ENCODE peak calls at places on chromosomes 1 and 21, in four cellular contexts. One of them, this sample, is unnamed.

GRCh38 chr1:208791458-208791857 is 547.3 kb upstream of the PLXNA2 start:
- DNase-seq in Peyer's patch: no peak
- DNase-seq in AG10803: peak; percentile 44
- DNase-seq in CD4-positive, CD25-positive, alpha-beta regulatory T cell: no peak
- DNase-seq in this sample: no peak

GRCh38 chr1:210292276-210292851 is 36.3 kb upstream of the HHAT start:
- DNase-seq in Peyer's patch: peak; percentile 73
- DNase-seq in AG10803: peak; percentile 39
- DNase-seq in CD4-positive, CD25-positive, alpha-beta regulatory T cell: no peak
- DNase-seq in this sample: no peak

GRCh38 chr1:230712470-230712942 is 1.4 kb downstream of the AGT start:
- DNase-seq in Peyer's patch: no peak
- DNase-seq in AG10803: no peak
- DNase-seq in CD4-positive, CD25-positive, alpha-beta regulatory T cell: no peak
- DNase-seq in this sample: no peak

GRCh38 chr1:96416111-96416595 is 305.4 kb upstream of the PTBP2 start:
- DNase-seq in Peyer's patch: peak; percentile 50
- DNase-seq in AG10803: peak; percentile 99
- DNase-seq in CD4-positive, CD25-positive, alpha-beta regulatory T cell: no peak
- DNase-seq in this sample: no peak

GRCh38 chr1:205430631-205431305 is 8.9 kb upstream of the LEMD1 start:
- DNase-seq in Peyer's patch: peak; percentile 80
- DNase-seq in AG10803: peak; percentile 15
- DNase-seq in CD4-positive, CD25-positive, alpha-beta regulatory T cell: peak; percentile 54
- DNase-seq in this sample: peak; percentile 46

GRCh38 chr1:109788695-109789521 is 25.2 kb upstream of the EPS8L3 start:
- DNase-seq in Peyer's patch: peak; percentile 45
- DNase-seq in AG10803: no peak
- DNase-seq in CD4-positive, CD25-positive, alpha-beta regulatory T cell: no peak
- DNase-seq in this sample: no peak

GRCh38 chr1:200974711-200975110 is 48.8 kb downstream of the KIF21B start:
- DNase-seq in Peyer's patch: peak; percentile 58
- DNase-seq in AG10803: no peak
- DNase-seq in CD4-positive, CD25-positive, alpha-beta regulatory T cell: no peak
- DNase-seq in this sample: no peak

GRCh38 chr1:67948155-67949075 is 102.0 kb downstream of the DIRAS3 start:
- DNase-seq in Peyer's patch: no peak
- DNase-seq in AG10803: peak; percentile 86
- DNase-seq in CD4-positive, CD25-positive, alpha-beta regulatory T cell: no peak
- DNase-seq in this sample: no peak

GRCh38 chr1:215568287-215568692 is 1.2 kb downstream of the KCTD3 start:
- DNase-seq in Peyer's patch: no peak
- DNase-seq in AG10803: peak; percentile 53
- DNase-seq in CD4-positive, CD25-positive, alpha-beta regulatory T cell: no peak
- DNase-seq in this sample: no peak

GRCh38 chr1:40130892-40131291 is 30.3 kb upstream of the RLF start:
- DNase-seq in Peyer's patch: no peak
- DNase-seq in AG10803: no peak
- DNase-seq in CD4-positive, CD25-positive, alpha-beta regulatory T cell: no peak
- DNase-seq in this sample: no peak

GRCh38 chr1:59977075-59977410 is 50.5 kb upstream of the CYP2J2 start:
- DNase-seq in Peyer's patch: no peak
- DNase-seq in AG10803: no peak
- DNase-seq in CD4-positive, CD25-positive, alpha-beta regulatory T cell: no peak
- DNase-seq in this sample: no peak

GRCh38 chr21:45031231-45032191 is 42.9 kb upstream of the ADARB1 start:
- DNase-seq in Peyer's patch: peak; percentile 42
- DNase-seq in AG10803: no peak
- DNase-seq in CD4-positive, CD25-positive, alpha-beta regulatory T cell: no peak
- DNase-seq in this sample: no peak

GRCh38 chr1:184499626-184500025 is 112.8 kb downstream of the C1orf21 start:
- DNase-seq in Peyer's patch: no peak
- DNase-seq in AG10803: peak; percentile 54
- DNase-seq in CD4-positive, CD25-positive, alpha-beta regulatory T cell: no peak
- DNase-seq in this sample: no peak

GRCh38 chr1:216723274-216723780 is at the start of gene ESRRG:
- DNase-seq in Peyer's patch: no peak
- DNase-seq in AG10803: no peak
- DNase-seq in CD4-positive, CD25-positive, alpha-beta regulatory T cell: no peak
- DNase-seq in this sample: no peak

GRCh38 chr1:216726435-216726834 is 3.2 kb upstream of the ESRRG start:
- DNase-seq in Peyer's patch: no peak
- DNase-seq in AG10803: no peak
- DNase-seq in CD4-positive, CD25-positive, alpha-beta regulatory T cell: no peak
- DNase-seq in this sample: no peak

GRCh38 chr1:216721878-216722277 is 1.4 kb downstream of the ESRRG start:
- DNase-seq in Peyer's patch: no peak
- DNase-seq in AG10803: no peak
- DNase-seq in CD4-positive, CD25-positive, alpha-beta regulatory T cell: no peak
- DNase-seq in this sample: no peak

DNA sequence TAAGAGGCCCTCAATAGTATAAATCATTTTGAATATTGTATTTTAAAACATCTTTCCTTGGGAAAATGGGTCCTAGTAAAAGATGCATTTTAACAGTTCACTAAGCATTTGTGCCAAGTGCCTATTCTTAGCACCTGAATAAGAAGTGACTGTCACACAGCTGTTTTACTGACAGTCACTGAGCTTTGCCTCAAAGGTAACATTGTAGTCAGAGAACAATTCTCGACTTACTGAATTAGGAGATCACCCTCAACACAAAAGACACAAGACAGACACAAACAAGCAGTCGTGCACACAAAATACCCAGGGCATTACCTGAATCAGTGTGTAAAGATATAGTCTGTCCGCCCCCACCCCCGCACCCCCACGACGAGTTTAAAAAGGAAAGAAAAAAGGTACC is 388 bp downstream of the ESRRG start:
- DNase-seq in Peyer's patch: no peak
- DNase-seq in AG10803: no peak
- DNase-seq in CD4-positive, CD25-positive, alpha-beta regulatory T cell: no peak
- DNase-seq in this sample: no peak
- H3K4me3 ChIP-seq in Peyer's patch: peak overlapping the region; percentile 10
- H3K4me3 ChIP-seq in AG10803: no peak overlapping the region
- H3K4me3 ChIP-seq in CD4-positive, CD25-positive, alpha-beta regulatory T cell: no peak overlapping the region
- H3K4me3 ChIP-seq in this sample: no peak overlapping the region

GRCh38 chr1:198258491-198258890 is 101.7 kb downstream of the NEK7 start:
- DNase-seq in Peyer's patch: no peak
- DNase-seq in AG10803: peak; percentile 84
- DNase-seq in CD4-positive, CD25-positive, alpha-beta regulatory T cell: no peak
- DNase-seq in this sample: no peak
- H3K4me3 ChIP-seq in Peyer's patch: no peak overlapping the region
- H3K4me3 ChIP-seq in AG10803: no peak overlapping the region
- H3K4me3 ChIP-seq in CD4-positive, CD25-positive, alpha-beta regulatory T cell: no peak overlapping the region
- H3K4me3 ChIP-seq in this sample: no peak overlapping the region

DNA sequence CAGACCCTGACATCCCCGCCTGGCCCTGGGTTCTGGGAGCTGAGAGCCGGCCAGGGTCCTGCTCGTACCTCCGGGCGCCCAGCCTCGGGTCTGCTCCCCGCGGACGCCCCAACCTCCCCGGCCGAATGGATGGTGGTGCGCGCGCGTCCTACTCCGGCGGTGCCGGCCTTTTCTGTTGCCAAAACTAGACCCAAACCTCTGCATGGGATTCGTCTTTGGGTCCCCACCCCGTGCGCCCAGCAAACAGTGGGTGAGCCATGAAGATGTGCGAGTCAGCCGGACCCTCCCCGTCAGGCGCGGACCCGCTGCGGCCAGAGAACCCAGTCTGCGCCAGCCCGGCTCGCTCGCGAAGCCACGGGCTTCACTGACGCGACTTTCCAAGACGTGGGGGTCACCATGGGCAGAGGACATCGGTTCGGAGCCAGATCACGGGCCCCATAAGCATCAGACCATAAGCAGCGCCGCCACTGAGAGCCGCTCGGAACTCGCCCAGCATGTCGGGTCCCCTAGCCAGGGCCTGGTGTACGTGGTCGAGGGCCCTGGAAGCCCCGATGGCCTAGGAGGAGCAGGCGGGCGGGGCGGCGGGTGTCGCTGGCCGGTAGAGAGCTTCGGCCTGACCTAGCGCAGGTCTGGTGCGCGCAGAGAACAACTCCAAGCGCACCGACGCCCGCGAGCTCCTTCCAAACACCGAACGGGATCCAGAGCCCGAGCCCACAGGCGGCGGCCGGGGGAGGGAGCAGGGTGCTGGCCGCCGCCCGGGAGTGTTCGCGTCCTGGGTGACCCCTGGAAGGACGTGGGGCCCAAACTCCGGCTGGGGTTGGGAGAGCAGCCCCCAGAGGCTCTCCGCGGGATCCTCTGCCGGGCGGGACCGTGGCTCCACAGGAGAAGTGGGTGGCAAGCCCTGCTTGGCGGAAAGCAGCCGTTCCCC is 1.0 kb upstream of the TP73 start:
- DNase-seq in Peyer's patch: no peak
- DNase-seq in AG10803: no peak
- DNase-seq in CD4-positive, CD25-positive, alpha-beta regulatory T cell: peak; percentile 18
- DNase-seq in this sample: no peak
- H3K4me3 ChIP-seq in Peyer's patch: no peak overlapping the region
- H3K4me3 ChIP-seq in AG10803: no peak overlapping the region
- H3K4me3 ChIP-seq in CD4-positive, CD25-positive, alpha-beta regulatory T cell: no peak overlapping the region
- H3K4me3 ChIP-seq in this sample: no peak overlapping the region

DNA sequence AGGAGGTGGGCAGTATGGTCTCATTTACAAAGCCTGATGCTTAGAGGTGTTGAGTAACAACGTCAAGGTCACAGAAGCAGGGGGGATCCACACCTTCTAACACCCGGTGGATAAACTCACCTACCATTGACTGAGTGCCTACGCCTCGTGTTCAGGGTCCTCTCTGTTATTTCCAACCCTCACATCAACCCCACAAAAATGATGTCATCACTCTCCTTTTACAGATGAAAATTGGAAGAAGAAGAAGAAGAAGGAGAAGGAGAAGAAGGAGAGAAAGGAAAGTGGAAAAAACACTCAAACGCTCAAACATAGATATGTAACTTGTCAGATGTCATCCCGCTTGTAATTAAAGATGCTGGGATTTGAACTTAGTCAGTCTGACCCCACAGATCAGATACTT is 653 bp upstream of the KCNN3 start:
- DNase-seq in Peyer's patch: no peak
- DNase-seq in AG10803: no peak
- DNase-seq in CD4-positive, CD25-positive, alpha-beta regulatory T cell: no peak
- DNase-seq in this sample: no peak
- H3K4me3 ChIP-seq in Peyer's patch: no peak overlapping the region
- H3K4me3 ChIP-seq in AG10803: no peak overlapping the region
- H3K4me3 ChIP-seq in CD4-positive, CD25-positive, alpha-beta regulatory T cell: no peak overlapping the region
- H3K4me3 ChIP-seq in this sample: peak overlapping the region; percentile 32

GRCh38 chr1:179017383-179018326 is 8.0 kb upstream of the FAM20B start:
- DNase-seq in Peyer's patch: peak; percentile 71
- DNase-seq in AG10803: peak; percentile 31
- DNase-seq in CD4-positive, CD25-positive, alpha-beta regulatory T cell: no peak
- DNase-seq in this sample: no peak

GRCh38 chr1:179025125-179025974 is at the start of gene FAM20B:
- DNase-seq in Peyer's patch: peak; percentile 97
- DNase-seq in AG10803: peak; percentile 92
- DNase-seq in CD4-positive, CD25-positive, alpha-beta regulatory T cell: peak; percentile 85
- DNase-seq in this sample: peak; percentile 86

GRCh38 chr1:179023946-179024345 is 1.7 kb upstream of the FAM20B start:
- DNase-seq in Peyer's patch: no peak
- DNase-seq in AG10803: no peak
- DNase-seq in CD4-positive, CD25-positive, alpha-beta regulatory T cell: no peak
- DNase-seq in this sample: no peak

GRCh38 chr1:179025975-179026812 is 500 bp downstream of the FAM20B start:
- DNase-seq in Peyer's patch: peak; percentile 91
- DNase-seq in AG10803: peak; percentile 44
- DNase-seq in CD4-positive, CD25-positive, alpha-beta regulatory T cell: peak; percentile 75
- DNase-seq in this sample: peak; percentile 66

GRCh38 chr1:179021873-179022272 is 3.8 kb upstream of the FAM20B start:
- DNase-seq in Peyer's patch: no peak
- DNase-seq in AG10803: peak; percentile 47
- DNase-seq in CD4-positive, CD25-positive, alpha-beta regulatory T cell: no peak
- DNase-seq in this sample: no peak
- H3K4me3 ChIP-seq in Peyer's patch: no peak overlapping the region
- H3K4me3 ChIP-seq in AG10803: peak overlapping the region; percentile 30
- H3K4me3 ChIP-seq in CD4-positive, CD25-positive, alpha-beta regulatory T cell: no peak overlapping the region
- H3K4me3 ChIP-seq in this sample: no peak overlapping the region

DNA sequence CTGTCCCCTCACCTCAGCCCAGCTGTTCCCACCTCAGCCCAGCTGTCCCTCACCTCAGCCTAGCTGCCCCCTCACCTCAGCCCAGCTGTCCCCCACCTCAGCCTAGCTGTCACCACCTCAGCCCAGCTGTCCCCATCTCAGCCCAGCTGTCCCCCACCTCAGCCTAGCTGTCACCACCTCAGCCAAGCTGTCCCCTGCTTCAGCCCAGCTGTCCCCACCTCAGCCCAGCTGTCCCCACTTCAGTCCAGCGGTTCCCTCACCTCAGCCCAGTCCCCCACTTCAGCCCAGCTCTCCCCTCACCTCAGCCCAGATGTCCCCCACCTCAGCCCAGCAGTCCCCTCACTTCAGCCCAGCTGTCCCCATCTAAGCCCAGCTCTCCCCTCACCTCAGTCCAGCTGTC is 88.4 kb upstream of the CSF3R start:
- DNase-seq in Peyer's patch: no peak
- DNase-seq in AG10803: no peak
- DNase-seq in CD4-positive, CD25-positive, alpha-beta regulatory T cell: no peak
- DNase-seq in this sample: no peak
- H3K4me3 ChIP-seq in Peyer's patch: no peak overlapping the region
- H3K4me3 ChIP-seq in AG10803: no peak overlapping the region
- H3K4me3 ChIP-seq in CD4-positive, CD25-positive, alpha-beta regulatory T cell: no peak overlapping the region
- H3K4me3 ChIP-seq in this sample: no peak overlapping the region

GRCh38 chr21:35561076-35561475 is 499.2 kb downstream of the SETD4 start:
- DNase-seq in Peyer's patch: no peak
- DNase-seq in AG10803: no peak
- DNase-seq in CD4-positive, CD25-positive, alpha-beta regulatory T cell: no peak
- DNase-seq in this sample: no peak

GRCh38 chr21:35565204-35565611 is 495.1 kb downstream of the SETD4 start:
- DNase-seq in Peyer's patch: no peak
- DNase-seq in AG10803: peak; percentile 85
- DNase-seq in CD4-positive, CD25-positive, alpha-beta regulatory T cell: no peak
- DNase-seq in this sample: no peak

GRCh38 chr21:35566874-35567273 is 493.5 kb downstream of the SETD4 start:
- DNase-seq in Peyer's patch: no peak
- DNase-seq in AG10803: no peak
- DNase-seq in CD4-positive, CD25-positive, alpha-beta regulatory T cell: no peak
- DNase-seq in this sample: no peak

GRCh38 chr21:35562876-35563275 is 497.4 kb downstream of the SETD4 start:
- DNase-seq in Peyer's patch: no peak
- DNase-seq in AG10803: no peak
- DNase-seq in CD4-positive, CD25-positive, alpha-beta regulatory T cell: no peak
- DNase-seq in this sample: no peak

DNA sequence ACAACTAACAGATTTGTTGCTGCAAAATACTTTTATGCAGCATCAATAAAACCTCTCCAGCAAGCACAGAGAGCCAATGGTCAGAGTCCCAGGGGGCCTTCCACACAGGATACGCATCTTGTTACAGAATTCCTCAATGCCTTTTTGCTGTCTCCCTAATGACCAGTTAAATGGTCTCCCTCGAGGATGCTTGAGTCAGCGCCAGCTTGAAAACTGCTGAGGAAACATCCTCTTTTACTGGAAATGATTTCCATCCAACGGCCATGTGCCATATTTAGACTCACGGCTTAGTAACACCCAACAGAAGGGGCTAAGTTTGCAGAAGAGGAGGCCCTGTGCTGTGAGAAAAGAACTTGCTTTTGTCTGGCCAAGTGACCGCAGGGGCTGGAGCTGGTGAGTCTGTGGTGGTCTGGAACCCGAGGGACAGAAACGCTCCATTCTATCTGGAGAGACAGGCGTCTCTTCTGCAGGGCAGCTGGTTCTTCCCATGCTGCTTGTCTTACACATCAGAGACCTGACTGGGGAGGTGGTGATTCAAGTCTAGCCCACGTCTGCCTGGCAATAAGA is 496.4 kb downstream of the SETD4 start:
- DNase-seq in Peyer's patch: no peak
- DNase-seq in AG10803: peak; percentile 99
- DNase-seq in CD4-positive, CD25-positive, alpha-beta regulatory T cell: no peak
- DNase-seq in this sample: no peak
- H3K4me3 ChIP-seq in Peyer's patch: no peak overlapping the region
- H3K4me3 ChIP-seq in AG10803: peak overlapping the region; percentile 29
- H3K4me3 ChIP-seq in CD4-positive, CD25-positive, alpha-beta regulatory T cell: no peak overlapping the region
- H3K4me3 ChIP-seq in this sample: no peak overlapping the region